ENCODE peak calls at places on chromosomes 11 and 22, in four cellular contexts. One of them, this sample, is unnamed.

GRCh38 chr22:17130199-17130598 is 9.0 kb upstream of the TMEM121B start:
- DNase-seq in endodermal cell: no peak
- DNase-seq in mesendoderm: no peak
- DNase-seq in NT2/D1: no peak
- DNase-seq in this sample: no peak

GRCh38 chr11:69808708-69809107 is 10.5 kb downstream of the FGF3 start:
- DNase-seq in endodermal cell: peak
- DNase-seq in NT2/D1: no peak
- DNase-seq in mesendoderm: peak
- DNase-seq in this sample: no peak

GRCh38 chr11:85750646-85751045 is 60.3 kb downstream of the SYTL2 start:
- DNase-seq in NT2/D1: no peak
- DNase-seq in mesendoderm: no peak
- DNase-seq in endodermal cell: no peak
- DNase-seq in this sample: no peak

GRCh38 chr11:118114266-118114665 is 27.5 kb upstream of the SMIM35 start:
- DNase-seq in endodermal cell: no peak
- DNase-seq in NT2/D1: no peak
- DNase-seq in mesendoderm: no peak
- DNase-seq in this sample: no peak

GRCh38 chr11:64100345-64100744 is 64.6 kb downstream of the FLRT1 start:
- DNase-seq in endodermal cell: peak
- DNase-seq in mesendoderm: peak
- DNase-seq in NT2/D1: no peak
- DNase-seq in this sample: no peak

GRCh38 chr11:2790581-2790925 is 90.8 kb upstream of the KCNQ1OT1 start:
- DNase-seq in mesendoderm: no peak
- DNase-seq in NT2/D1: no peak
- DNase-seq in endodermal cell: peak
- DNase-seq in this sample: no peak

GRCh38 chr11:19910931-19911330 is 198.3 kb downstream of the NAV2 start:
- DNase-seq in endodermal cell: no peak
- DNase-seq in mesendoderm: no peak
- DNase-seq in NT2/D1: no peak
- DNase-seq in this sample: no peak

GRCh38 chr11:93921695-93922468 is 71.5 kb upstream of the VSTM5 start:
- DNase-seq in mesendoderm: peak
- DNase-seq in endodermal cell: peak
- DNase-seq in NT2/D1: peak
- DNase-seq in this sample: peak

GRCh38 chr11:64869571-64870175 is 8.7 kb downstream of the EHD1 start:
- DNase-seq in endodermal cell: peak
- DNase-seq in NT2/D1: no peak
- DNase-seq in mesendoderm: peak
- DNase-seq in this sample: no peak

GRCh38 chr22:19821523-19822300 is 33.0 kb downstream of the GNB1L start:
- DNase-seq in NT2/D1: no peak
- DNase-seq in endodermal cell: peak
- DNase-seq in mesendoderm: no peak
- DNase-seq in this sample: no peak

GRCh38 chr11:1102996-1103395 is 28.3 kb downstream of the MUC2 start:
- DNase-seq in NT2/D1: no peak
- DNase-seq in endodermal cell: no peak
- DNase-seq in mesendoderm: no peak
- DNase-seq in this sample: no peak

GRCh38 chr22:42932857-42933782 is 76.0 kb upstream of the ARFGAP3 start:
- DNase-seq in NT2/D1: no peak
- DNase-seq in mesendoderm: no peak
- DNase-seq in endodermal cell: peak
- DNase-seq in this sample: no peak

GRCh38 chr22:42931421-42932196 is 74.5 kb upstream of the ARFGAP3 start:
- DNase-seq in mesendoderm: no peak
- DNase-seq in NT2/D1: no peak
- DNase-seq in endodermal cell: no peak
- DNase-seq in this sample: no peak

GRCh38 chr22:42933783-42934144 is 76.7 kb upstream of the ARFGAP3 start:
- DNase-seq in endodermal cell: no peak
- DNase-seq in NT2/D1: no peak
- DNase-seq in mesendoderm: no peak
- DNase-seq in this sample: peak

GRCh38 chr22:42932197-42932519 is 75.1 kb upstream of the ARFGAP3 start:
- DNase-seq in endodermal cell: peak
- DNase-seq in mesendoderm: no peak
- DNase-seq in NT2/D1: no peak
- DNase-seq in this sample: no peak

GRCh38 chr22:42934338-42934737 is 77.3 kb upstream of the ARFGAP3 start:
- DNase-seq in mesendoderm: no peak
- DNase-seq in endodermal cell: peak
- DNase-seq in NT2/D1: no peak
- DNase-seq in this sample: no peak
- H3K9ac ChIP-seq in mesendoderm: no peak
- H3K9ac ChIP-seq in endodermal cell: no peak
- H3K9ac ChIP-seq in NT2/D1: no peak
- H3K9ac ChIP-seq in this sample: peak

DNA sequence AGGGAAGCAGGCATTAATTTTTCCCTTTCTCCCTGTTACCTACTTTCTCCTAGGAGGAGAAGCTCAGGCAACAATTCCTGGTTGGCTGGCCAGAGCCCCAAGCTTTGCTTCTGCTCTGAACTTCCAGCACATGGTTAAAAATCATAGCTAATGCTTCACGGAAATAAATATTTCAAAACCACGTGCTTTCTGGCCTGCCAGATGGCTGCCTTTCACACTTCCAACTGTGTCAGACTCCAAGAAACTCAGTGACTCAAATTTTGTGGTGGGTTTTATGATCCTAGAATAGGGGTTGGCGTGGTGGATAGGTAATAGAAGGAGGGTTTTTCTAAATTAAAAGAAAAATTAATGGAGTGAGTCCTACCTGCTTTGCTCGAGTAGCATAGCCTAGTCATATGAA is 58.5 kb downstream of the SC5D start:
- DNase-seq in NT2/D1: no peak
- DNase-seq in mesendoderm: no peak
- DNase-seq in endodermal cell: no peak
- DNase-seq in this sample: no peak
- H3K4me3 ChIP-seq in NT2/D1: no peak
- H3K4me3 ChIP-seq in mesendoderm: no peak
- H3K4me3 ChIP-seq in endodermal cell: no peak
- H3K4me3 ChIP-seq in this sample: no peak

DNA sequence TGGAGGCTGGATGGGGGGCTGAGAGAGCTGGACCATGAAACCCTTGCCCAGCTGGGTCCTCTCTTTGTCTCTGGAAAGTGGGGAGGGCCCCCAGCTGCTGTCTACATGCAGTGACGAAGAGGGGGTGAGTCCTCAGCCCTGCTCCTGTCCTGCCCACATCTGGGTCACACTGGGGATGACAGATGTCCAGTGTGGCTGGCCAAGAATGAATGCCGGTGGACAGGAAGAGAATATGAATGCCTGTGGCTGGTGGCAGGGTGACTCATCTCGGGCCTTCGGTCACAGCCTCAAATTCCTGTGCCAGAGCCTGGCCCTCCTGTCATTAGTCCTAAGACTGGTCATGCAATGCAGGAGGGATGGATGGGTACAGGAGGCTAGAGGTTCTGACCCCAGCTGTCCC is 2.2 kb upstream of the PNPLA3 start:
- DNase-seq in NT2/D1: no peak
- DNase-seq in mesendoderm: no peak
- DNase-seq in endodermal cell: no peak
- DNase-seq in this sample: peak
- H3K9ac ChIP-seq in NT2/D1: no peak
- H3K9ac ChIP-seq in mesendoderm: no peak
- H3K9ac ChIP-seq in endodermal cell: no peak
- H3K9ac ChIP-seq in this sample: no peak

GRCh38 chr22:50271519-50271970 is 1.4 kb upstream of the MAPK11 start:
- DNase-seq in NT2/D1: no peak
- DNase-seq in mesendoderm: peak
- DNase-seq in endodermal cell: peak
- DNase-seq in this sample: peak
- H3K4me3 ChIP-seq in NT2/D1: no peak
- H3K4me3 ChIP-seq in mesendoderm: no peak
- H3K4me3 ChIP-seq in endodermal cell: peak
- H3K4me3 ChIP-seq in this sample: peak

GRCh38 chr11:57711414-57712255 is at the start of gene MED19:
- DNase-seq in endodermal cell: peak
- DNase-seq in NT2/D1: peak
- DNase-seq in mesendoderm: peak
- DNase-seq in this sample: peak

GRCh38 chr11:57712256-57713150 is at the start of gene TMX2:
- DNase-seq in endodermal cell: peak
- DNase-seq in mesendoderm: peak
- DNase-seq in NT2/D1: peak
- DNase-seq in this sample: peak

GRCh38 chr11:57709802-57710367 is 2.1 kb downstream of the MED19 start:
- DNase-seq in endodermal cell: no peak
- DNase-seq in NT2/D1: no peak
- DNase-seq in mesendoderm: no peak
- DNase-seq in this sample: peak

GRCh38 chr11:57713849-57714248 is 1.5 kb downstream of the TMX2 start:
- DNase-seq in mesendoderm: peak
- DNase-seq in endodermal cell: no peak
- DNase-seq in NT2/D1: no peak
- DNase-seq in this sample: no peak
- H3K9ac ChIP-seq in mesendoderm: no peak
- H3K9ac ChIP-seq in endodermal cell: peak
- H3K9ac ChIP-seq in NT2/D1: no peak
- H3K9ac ChIP-seq in this sample: peak

DNA sequence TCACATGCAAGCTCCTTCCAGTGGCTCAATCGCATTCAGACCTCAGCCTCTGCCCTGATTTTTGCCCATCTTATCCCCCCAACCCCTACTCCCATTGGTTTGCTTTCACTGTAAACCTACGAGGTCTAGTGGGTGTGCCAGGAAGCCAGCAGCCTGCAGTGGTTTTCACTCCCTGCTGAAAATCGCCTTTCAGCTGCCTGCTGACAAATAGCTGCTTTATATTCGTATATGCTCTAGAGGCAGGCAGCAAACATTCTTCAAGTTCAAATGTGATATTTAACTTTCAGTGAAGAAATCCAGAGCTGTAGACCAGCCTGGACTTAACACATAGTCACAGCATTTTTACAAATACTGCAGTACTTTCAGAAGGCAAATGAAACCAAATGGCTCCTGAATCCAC is 92.8 kb upstream of the APOA1 start:
- DNase-seq in mesendoderm: peak
- DNase-seq in endodermal cell: peak
- DNase-seq in NT2/D1: no peak
- DNase-seq in this sample: peak
- H3K4me3 ChIP-seq in mesendoderm: no peak
- H3K4me3 ChIP-seq in endodermal cell: no peak
- H3K4me3 ChIP-seq in NT2/D1: no peak
- H3K4me3 ChIP-seq in this sample: peak